ENCODE peak calls at places on chromosomes 13 and 19, in five cellular contexts. J, E, I, C and N are unnamed samples.

GRCh38 chr13:85441364-85441763 is 357.9 kb downstream of the SLITRK6 start:
- DNase-seq in J (peak), E (no peak), I (no peak), C (no peak), N (no peak)

GRCh38 chr13:100644328-100644727 is 30.3 kb downstream of the TMTC4 start:
- DNase-seq in J (no peak), E (no peak), I (no peak), C (no peak), N (no peak)

GRCh38 chr19:32872391-32872790 is 2.8 kb upstream of the SLC7A9 start:
- DNase-seq in J (no peak), E (no peak), I (no peak), C (no peak), N (no peak)

GRCh38 chr13:55577847-55578210 is 1562.9 kb upstream of the PRR20A start:
- DNase-seq in J (no peak), E (no peak), I (no peak), C (no peak), N (no peak)

GRCh38 chr19:34244611-34245299 is 9.6 kb upstream of the GARRE1 start:
- DNase-seq in J (no peak), E (no peak), I (no peak), C (no peak), N (no peak)

GRCh38 chr19:29483641-29483920 is 42.2 kb upstream of the VSTM2B start:
- DNase-seq in J (no peak), E (no peak), I (no peak), C (no peak), N (peak)

GRCh38 chr13:24097064-24097463 is 63.5 kb upstream of the SPATA13 start:
- DNase-seq in J (peak), E (no peak), I (no peak), C (no peak), N (no peak)

GRCh38 chr13:102191951-102192461 is 209.8 kb downstream of the FGF14 start:
- DNase-seq in J (no peak), E (no peak), I (no peak), C (no peak), N (no peak)

GRCh38 chr13:105778196-105778595 is 757.3 kb downstream of the EFNB2 start:
- DNase-seq in J (no peak), E (no peak), I (no peak), C (no peak), N (no peak)

GRCh38 chr19:3338541-3339181 is 27.7 kb upstream of the NFIC start:
- DNase-seq in J (no peak), E (no peak), I (peak), C (no peak), N (peak)

GRCh38 chr13:100394005-100394695 is 194.4 kb downstream of the GGACT start:
- DNase-seq in J (peak), E (no peak), I (no peak), C (no peak), N (no peak)

GRCh38 chr19:45554481-45554880 is 30.1 kb downstream of the OPA3 start:
- DNase-seq in J (no peak), E (no peak), I (no peak), C (no peak), N (no peak)

GRCh38 chr19:5150902-5151741 is 182.2 kb downstream of the KDM4B start:
- DNase-seq in J (no peak), E (no peak), I (no peak), C (no peak), N (peak)

GRCh38 chr13:98301721-98302120 is 124.7 kb upstream of the RNF113B start:
- DNase-seq in J (no peak), E (no peak), I (no peak), C (no peak), N (no peak)

GRCh38 chr13:71922191-71922590 is 55.2 kb upstream of the DACH1 start:
- DNase-seq in J (no peak), E (no peak), I (no peak), C (no peak), N (no peak)

GRCh38 chr13:47287291-47287751 is 390.5 kb upstream of the HTR2A start:
- DNase-seq in J (no peak), E (no peak), I (no peak), C (no peak), N (no peak)

GRCh38 chr19:19064811-19065745 is 1.3 kb downstream of the SLC25A42 start:
- DNase-seq in J (no peak), E (no peak), I (no peak), C (no peak), N (no peak)

GRCh38 chr13:51887441-51887840 is 25.7 kb downstream of the CCDC70 start:
- DNase-seq in J (no peak), E (no peak), I (no peak), C (no peak), N (no peak)

GRCh38 chr13:111484129-111484925 is 163.9 kb downstream of the TEX29 start:
- DNase-seq in J (no peak), E (no peak), I (no peak), C (no peak), N (no peak)

GRCh38 chr19:55684946-55685681 is 10.1 kb downstream of the EPN1 start:
- DNase-seq in J (no peak), E (no peak), I (no peak), C (no peak), N (no peak)

GRCh38 chr19:6161271-6161850 is 25.9 kb downstream of the ACSBG2 start:
- DNase-seq in J (peak), E (no peak), I (peak), C (peak), N (no peak)

GRCh38 chr19:6710273-6711077 is 10.0 kb downstream of the C3 start:
- DNase-seq in J (no peak), E (no peak), I (no peak), C (no peak), N (no peak)

GRCh38 chr13:61812286-61812685 is 396.6 kb upstream of the PCDH20 start:
- DNase-seq in J (no peak), E (no peak), I (no peak), C (no peak), N (no peak)

GRCh38 chr13:40790232-40790631 is 821 bp downstream of the SLC25A15 start:
- DNase-seq in J (no peak), E (no peak), I (no peak), C (no peak), N (no peak)

GRCh38 chr13:27203186-27203585 is 31.6 kb upstream of the USP12 start:
- DNase-seq in J (no peak), E (no peak), I (no peak), C (no peak), N (no peak)

GRCh38 chr19:16244091-16244490 is 46.4 kb downstream of the AP1M1 start:
- DNase-seq in J (no peak), E (no peak), I (no peak), C (no peak), N (no peak)

GRCh38 chr19:29315566-29315965 is 102.6 kb upstream of the UQCRFS1 start:
- DNase-seq in J (no peak), E (no peak), I (no peak), C (no peak), N (no peak)

GRCh38 chr19:45878043-45878794 is 7.7 kb downstream of the IRF2BP1 start:
- DNase-seq in J (no peak), E (no peak), I (peak), C (no peak), N (no peak)

GRCh38 chr19:7454998-7455397 is 33.8 kb downstream of the PEX11G start:
- DNase-seq in J (no peak), E (no peak), I (no peak), C (no peak), N (no peak)

GRCh38 chr19:55486971-55487883 is 1.0 kb upstream of the SSC5D start:
- DNase-seq in J (peak), E (peak), I (no peak), C (no peak), N (peak)

GRCh38 chr19:42252365-42253244 is 2.3 kb downstream of the ERF start:
- DNase-seq in J (peak), E (peak), I (peak), C (no peak), N (peak)

GRCh38 chr19:42255766-42256750 is 1.1 kb upstream of the ERF start:
- DNase-seq in J (peak), E (no peak), I (no peak), C (no peak), N (peak)

GRCh38 chr19:42254083-42254849 is 662 bp downstream of the ERF start:
- DNase-seq in J (peak), E (peak), I (peak), C (no peak), N (peak)

GRCh38 chr19:42253245-42254082 is 1.5 kb downstream of the ERF start:
- DNase-seq in J (peak), E (no peak), I (peak), C (no peak), N (peak)

DNA sequence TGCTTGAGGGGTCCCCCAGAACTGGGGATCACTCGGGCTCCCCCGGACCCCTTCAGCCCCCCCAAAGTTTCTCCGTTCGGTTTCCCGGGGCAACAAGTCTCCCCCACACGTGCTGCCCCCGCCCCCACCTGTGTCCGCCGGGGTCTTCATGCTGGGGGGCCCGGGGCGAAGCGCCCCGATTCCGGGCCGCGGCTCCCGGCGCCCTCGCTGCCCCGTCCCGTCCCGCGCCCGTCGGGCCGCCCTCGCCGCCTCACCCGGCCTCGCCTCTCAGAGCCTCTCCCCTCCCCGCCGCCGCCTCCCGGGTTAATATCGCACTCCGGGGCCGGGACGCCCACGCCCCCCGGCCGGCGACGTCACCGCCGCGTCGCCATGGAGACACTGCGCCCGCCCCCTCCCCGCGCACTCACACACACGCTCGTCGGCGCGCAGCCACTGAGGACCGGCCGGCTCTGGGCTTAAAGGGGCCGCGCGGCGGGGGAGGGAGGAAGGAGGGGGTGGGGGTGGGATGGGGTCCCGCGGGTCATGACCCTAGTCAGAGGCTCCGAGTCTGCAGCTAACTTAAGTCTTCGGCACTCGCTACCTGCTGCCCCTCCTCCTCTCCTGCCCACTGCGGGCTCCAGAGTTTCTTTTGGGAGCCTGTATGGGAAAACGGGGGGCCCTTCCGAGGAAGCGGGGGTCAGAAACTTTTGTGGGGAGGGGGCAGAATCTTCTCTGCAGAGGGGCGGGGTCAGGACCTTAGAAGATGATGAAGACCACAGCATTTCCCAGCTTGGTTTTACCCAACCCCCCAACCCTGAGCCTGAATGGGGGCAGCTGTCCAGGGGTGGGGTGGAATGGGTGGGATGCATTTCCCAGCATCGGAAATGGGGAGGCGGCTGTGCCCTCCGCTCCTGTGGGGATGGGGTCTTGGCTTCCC is at the start of gene ERF:
- DNase-seq in J (peak), E (peak), I (peak), C (no peak), N (peak)
- TF ChIP-seq EP300 in J (no peak), E (peak), I (no peak), C (no peak), N (no peak)

GRCh38 chr19:17398902-17399527 is 5.0 kb upstream of the CCDC194 start:
- DNase-seq in J (no peak), E (no peak), I (no peak), C (no peak), N (no peak)
- TF ChIP-seq EP300 in J (no peak), E (no peak), I (no peak), C (no peak), N (no peak)

GRCh38 chr19:11091343-11092153 is 2.3 kb downstream of the LDLR start:
- DNase-seq in J (peak), E (peak), I (peak), C (no peak), N (peak)
- TF ChIP-seq EP300 in J (no peak), E (no peak), I (peak), C (no peak), N (no peak)

GRCh38 chr13:33251131-33251629 is 34.4 kb downstream of the STARD13 start:
- DNase-seq in J (no peak), E (no peak), I (no peak), C (no peak), N (peak)
- TF ChIP-seq EP300 in J (no peak), E (no peak), I (no peak), C (no peak), N (no peak)

DNA sequence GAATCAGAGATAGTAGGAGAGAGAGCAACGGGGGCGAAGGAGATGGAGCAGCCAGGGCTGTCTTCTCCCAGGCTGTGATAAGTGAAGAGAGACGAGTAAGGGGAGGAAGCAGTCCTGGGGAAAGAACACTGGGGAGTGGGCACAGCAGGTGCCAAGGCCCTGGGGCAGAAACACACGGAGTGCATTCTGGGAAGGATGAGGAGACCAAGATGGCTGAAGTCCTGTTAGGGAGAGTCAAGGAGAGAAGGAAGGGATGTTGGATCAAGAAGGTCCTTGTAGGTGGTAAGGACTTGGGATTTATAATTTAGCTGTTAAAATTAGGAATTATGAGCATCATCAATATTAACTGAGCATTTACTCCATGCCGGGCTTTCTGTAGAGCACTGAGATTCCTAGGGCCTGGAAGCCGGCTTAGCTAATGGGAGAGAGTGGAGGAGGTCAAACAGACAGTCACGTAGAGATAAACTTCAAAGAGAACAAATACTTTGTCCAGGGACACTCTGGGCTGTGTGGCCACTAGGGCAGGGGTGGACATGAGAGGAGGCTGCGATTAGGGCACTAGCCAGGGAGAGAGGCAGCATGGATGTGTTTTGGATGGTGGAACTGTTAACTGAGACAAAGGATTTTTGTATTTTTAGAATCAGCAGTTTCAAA is 134.2 kb upstream of the PEG3 start:
- DNase-seq in J (no peak), E (no peak), I (no peak), C (no peak), N (no peak)
- TF ChIP-seq EP300 in J (no peak), E (no peak), I (no peak), C (no peak), N (no peak)

DNA sequence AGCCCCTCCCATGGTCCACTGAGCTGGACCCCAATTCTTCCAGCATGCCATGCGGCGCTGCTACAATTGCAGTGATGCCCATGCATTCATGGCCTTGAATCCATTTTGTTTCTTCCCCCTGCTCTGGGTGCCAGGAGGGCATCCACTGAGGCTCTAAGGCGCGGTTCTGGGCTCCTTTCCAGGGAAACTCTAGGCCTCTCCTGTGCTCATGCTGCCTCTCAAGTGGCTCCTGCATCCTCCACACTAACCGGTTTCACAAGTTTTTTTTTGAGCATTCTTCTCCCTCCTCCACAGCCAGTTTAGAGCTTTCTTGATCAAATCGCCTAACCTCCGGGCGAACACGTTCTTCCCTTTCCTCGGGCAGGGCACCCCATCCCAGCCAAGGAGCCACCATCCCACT is 69.1 kb upstream of the FLT1 start:
- DNase-seq in J (no peak), E (no peak), I (peak), C (no peak), N (no peak)
- TF ChIP-seq EP300 in J (no peak), E (no peak), I (no peak), C (no peak), N (no peak)